ENCODE peak calls at places on chromosomes 2 and 18, in five cellular contexts. One of them, this sample, is unnamed.

GRCh38 chr2:158130832-158131473 is 29.3 kb downstream of the UPP2 start:
- DNase-seq in amniotic stem cell: no peak
- DNase-seq in mucosa of gallbladder: peak
- DNase-seq in Calu3: peak
- DNase-seq in GM13976: no peak
- DNase-seq in this sample: no peak

GRCh38 chr18:8787764-8788163 is 82.4 kb downstream of the MTCL1 start:
- DNase-seq in amniotic stem cell: no peak
- DNase-seq in mucosa of gallbladder: no peak
- DNase-seq in Calu3: no peak
- DNase-seq in GM13976: no peak
- DNase-seq in this sample: no peak

GRCh38 chr2:134334542-134335353 is 80.9 kb downstream of the MGAT5 start:
- DNase-seq in amniotic stem cell: no peak
- DNase-seq in mucosa of gallbladder: no peak
- DNase-seq in Calu3: no peak
- DNase-seq in GM13976: no peak
- DNase-seq in this sample: no peak

GRCh38 chr2:32051836-32052439 is 11.4 kb upstream of the SPAST start:
- DNase-seq in amniotic stem cell: no peak
- DNase-seq in mucosa of gallbladder: no peak
- DNase-seq in Calu3: no peak
- DNase-seq in GM13976: no peak
- DNase-seq in this sample: no peak

GRCh38 chr2:112542974-112543760 is 902 bp downstream of the POLR1B start:
- DNase-seq in amniotic stem cell: no peak
- DNase-seq in mucosa of gallbladder: no peak
- DNase-seq in Calu3: peak
- DNase-seq in GM13976: peak
- DNase-seq in this sample: no peak

GRCh38 chr2:217980036-217980435 is 22.8 kb downstream of the TNS1 start:
- DNase-seq in amniotic stem cell: no peak
- DNase-seq in mucosa of gallbladder: no peak
- DNase-seq in Calu3: no peak
- DNase-seq in GM13976: no peak
- DNase-seq in this sample: no peak

GRCh38 chr2:989766-990467 is 39.3 kb downstream of the SNTG2 start:
- DNase-seq in amniotic stem cell: no peak
- DNase-seq in mucosa of gallbladder: no peak
- DNase-seq in Calu3: no peak
- DNase-seq in GM13976: no peak
- DNase-seq in this sample: no peak

GRCh38 chr18:43238429-43238828 is 38.9 kb downstream of the SYT4 start:
- DNase-seq in amniotic stem cell: no peak
- DNase-seq in mucosa of gallbladder: no peak
- DNase-seq in Calu3: no peak
- DNase-seq in GM13976: no peak
- DNase-seq in this sample: no peak

GRCh38 chr2:32355976-32356734 is 668 bp upstream of the BIRC6 start:
- DNase-seq in amniotic stem cell: no peak
- DNase-seq in mucosa of gallbladder: no peak
- DNase-seq in Calu3: no peak
- DNase-seq in GM13976: no peak
- DNase-seq in this sample: no peak

GRCh38 chr18:28890796-28891195 is 713.9 kb upstream of the CDH2 start:
- DNase-seq in amniotic stem cell: no peak
- DNase-seq in mucosa of gallbladder: no peak
- DNase-seq in Calu3: no peak
- DNase-seq in GM13976: no peak
- DNase-seq in this sample: no peak

GRCh38 chr2:28681216-28681981 is 70.2 kb upstream of the PPP1CB start:
- DNase-seq in amniotic stem cell: no peak
- DNase-seq in mucosa of gallbladder: no peak
- DNase-seq in Calu3: peak
- DNase-seq in GM13976: peak
- DNase-seq in this sample: no peak

GRCh38 chr2:151775057-151775740 is 40.9 kb upstream of the NEB start:
- DNase-seq in amniotic stem cell: no peak
- DNase-seq in mucosa of gallbladder: no peak
- DNase-seq in Calu3: no peak
- DNase-seq in GM13976: no peak
- DNase-seq in this sample: no peak

GRCh38 chr2:120675460-120676130 is 60.1 kb upstream of the GLI2 start:
- DNase-seq in amniotic stem cell: peak
- DNase-seq in mucosa of gallbladder: peak
- DNase-seq in Calu3: peak
- DNase-seq in GM13976: peak
- DNase-seq in this sample: no peak

GRCh38 chr2:172256886-172257285 is 154.2 kb upstream of the DLX2 start:
- DNase-seq in amniotic stem cell: no peak
- DNase-seq in mucosa of gallbladder: no peak
- DNase-seq in Calu3: no peak
- DNase-seq in GM13976: no peak
- DNase-seq in this sample: no peak

GRCh38 chr2:170806548-170806947 is 10.1 kb upstream of the GAD1 start:
- DNase-seq in amniotic stem cell: no peak
- DNase-seq in mucosa of gallbladder: no peak
- DNase-seq in Calu3: no peak
- DNase-seq in GM13976: no peak
- DNase-seq in this sample: no peak

GRCh38 chr18:10035306-10035991 is 121.6 kb downstream of the VAPA start:
- DNase-seq in amniotic stem cell: no peak
- DNase-seq in mucosa of gallbladder: no peak
- DNase-seq in Calu3: peak
- DNase-seq in GM13976: no peak
- DNase-seq in this sample: no peak

GRCh38 chr2:239308696-239309397 is 92.0 kb downstream of the HDAC4 start:
- DNase-seq in amniotic stem cell: no peak
- DNase-seq in mucosa of gallbladder: no peak
- DNase-seq in Calu3: no peak
- DNase-seq in GM13976: no peak
- DNase-seq in this sample: no peak

GRCh38 chr2:181848356-181848876 is 43.1 kb upstream of the ITPRID2 start:
- DNase-seq in amniotic stem cell: no peak
- DNase-seq in mucosa of gallbladder: no peak
- DNase-seq in Calu3: no peak
- DNase-seq in GM13976: no peak
- DNase-seq in this sample: no peak

GRCh38 chr2:205708231-205708631 is 25.9 kb downstream of the NRP2 start:
- DNase-seq in amniotic stem cell: no peak
- DNase-seq in mucosa of gallbladder: peak
- DNase-seq in Calu3: no peak
- DNase-seq in GM13976: no peak
- DNase-seq in this sample: peak

GRCh38 chr2:163419000-163419575 is 316.7 kb downstream of the FIGN start:
- DNase-seq in amniotic stem cell: no peak
- DNase-seq in mucosa of gallbladder: no peak
- DNase-seq in Calu3: no peak
- DNase-seq in GM13976: no peak
- DNase-seq in this sample: no peak

GRCh38 chr2:54757496-54757895 is 34.0 kb downstream of the EML6 start:
- DNase-seq in amniotic stem cell: no peak
- DNase-seq in mucosa of gallbladder: no peak
- DNase-seq in Calu3: no peak
- DNase-seq in GM13976: peak
- DNase-seq in this sample: no peak

GRCh38 chr18:68267583-68267982 is 447.3 kb downstream of the TMX3 start:
- DNase-seq in amniotic stem cell: peak
- DNase-seq in mucosa of gallbladder: no peak
- DNase-seq in Calu3: no peak
- DNase-seq in GM13976: no peak
- DNase-seq in this sample: peak

GRCh38 chr18:11570770-11571169 is 38.6 kb upstream of the SLC35G4 start:
- DNase-seq in amniotic stem cell: peak
- DNase-seq in mucosa of gallbladder: no peak
- DNase-seq in Calu3: no peak
- DNase-seq in GM13976: no peak
- DNase-seq in this sample: no peak

GRCh38 chr2:208545398-208546042 is 138.9 kb downstream of the PTH2R start:
- DNase-seq in amniotic stem cell: no peak
- DNase-seq in mucosa of gallbladder: peak
- DNase-seq in Calu3: peak
- DNase-seq in GM13976: no peak
- DNase-seq in this sample: no peak

GRCh38 chr2:128523490-128523889 is 204.8 kb upstream of the HS6ST1 start:
- DNase-seq in amniotic stem cell: no peak
- DNase-seq in mucosa of gallbladder: no peak
- DNase-seq in Calu3: no peak
- DNase-seq in GM13976: no peak
- DNase-seq in this sample: no peak

GRCh38 chr2:101251844-101252407 is 760 bp upstream of the CNOT11 start:
- DNase-seq in amniotic stem cell: peak
- DNase-seq in mucosa of gallbladder: peak
- DNase-seq in Calu3: peak
- DNase-seq in GM13976: no peak
- DNase-seq in this sample: no peak

GRCh38 chr2:144132357-144132756 is 387.6 kb downstream of the ZEB2 start:
- DNase-seq in amniotic stem cell: no peak
- DNase-seq in mucosa of gallbladder: no peak
- DNase-seq in Calu3: no peak
- DNase-seq in GM13976: no peak
- DNase-seq in this sample: peak

GRCh38 chr2:173511942-173512341 is 157.3 kb downstream of the CDCA7 start:
- DNase-seq in amniotic stem cell: no peak
- DNase-seq in mucosa of gallbladder: no peak
- DNase-seq in Calu3: no peak
- DNase-seq in GM13976: no peak
- DNase-seq in this sample: no peak

GRCh38 chr18:42296723-42297122 is 341.7 kb downstream of the PIK3C3 start:
- DNase-seq in amniotic stem cell: no peak
- DNase-seq in mucosa of gallbladder: no peak
- DNase-seq in Calu3: no peak
- DNase-seq in GM13976: no peak
- DNase-seq in this sample: peak

GRCh38 chr18:77320960-77321559 is 71.4 kb downstream of the GALR1 start:
- DNase-seq in amniotic stem cell: no peak
- DNase-seq in mucosa of gallbladder: no peak
- DNase-seq in Calu3: no peak
- DNase-seq in GM13976: no peak
- DNase-seq in this sample: no peak

GRCh38 chr2:232477751-232478510 is 9.7 kb downstream of the ECEL1 start:
- DNase-seq in amniotic stem cell: no peak
- DNase-seq in mucosa of gallbladder: no peak
- DNase-seq in Calu3: no peak
- DNase-seq in GM13976: no peak
- DNase-seq in this sample: no peak

GRCh38 chr2:608297-608696 is 68.9 kb downstream of the TMEM18 start:
- DNase-seq in amniotic stem cell: no peak
- DNase-seq in mucosa of gallbladder: no peak
- DNase-seq in Calu3: no peak
- DNase-seq in GM13976: no peak
- DNase-seq in this sample: no peak

GRCh38 chr2:28350196-28350595 is 42.5 kb upstream of the FOSL2 start:
- DNase-seq in amniotic stem cell: no peak
- DNase-seq in mucosa of gallbladder: no peak
- DNase-seq in Calu3: no peak
- DNase-seq in GM13976: no peak
- DNase-seq in this sample: no peak

GRCh38 chr2:10811552-10811951 is 1.0 kb downstream of the PDIA6 start:
- DNase-seq in amniotic stem cell: no peak
- DNase-seq in mucosa of gallbladder: no peak
- DNase-seq in Calu3: no peak
- DNase-seq in GM13976: no peak
- DNase-seq in this sample: no peak

GRCh38 chr2:57877811-57878572 is 168.6 kb upstream of the VRK2 start:
- DNase-seq in amniotic stem cell: no peak
- DNase-seq in mucosa of gallbladder: no peak
- DNase-seq in Calu3: no peak
- DNase-seq in GM13976: no peak
- DNase-seq in this sample: no peak

GRCh38 chr18:74360852-74361640 is 45.4 kb downstream of the C18orf63 start:
- DNase-seq in amniotic stem cell: no peak
- DNase-seq in mucosa of gallbladder: no peak
- DNase-seq in Calu3: no peak
- DNase-seq in GM13976: no peak
- DNase-seq in this sample: no peak

GRCh38 chr18:60279394-60279793 is 93.2 kb downstream of the MC4R start:
- DNase-seq in amniotic stem cell: no peak
- DNase-seq in mucosa of gallbladder: no peak
- DNase-seq in Calu3: no peak
- DNase-seq in GM13976: no peak
- DNase-seq in this sample: no peak

This sample was measured in non-pigmented ciliary epithelial cell.